ENCODE peak calls at places on chromosomes 6 and 20, in seven cellular contexts. One of them, this sample, is unnamed.

GRCh38 chr6:11911535-11911934 is 100.6 kb upstream of the HIVEP1 start:
- DNase-seq in body of pancreas: no peak
- DNase-seq in ovary: no peak
- DNase-seq in A549: no peak
- DNase-seq in right atrium auricular region: no peak
- DNase-seq in retinal pigment epithelial cell: peak; percentile 33
- DNase-seq in astrocyte of the cerebellum: no peak
- DNase-seq in this sample: no peak

GRCh38 chr6:55069132-55069781 is 105.1 kb upstream of the HCRTR2 start:
- DNase-seq in body of pancreas: peak; percentile 55
- DNase-seq in A549: peak; percentile 12
- DNase-seq in astrocyte of the cerebellum: peak; percentile 62
- DNase-seq in right atrium auricular region: no peak
- DNase-seq in retinal pigment epithelial cell: peak; percentile 13
- DNase-seq in ovary: no peak
- DNase-seq in this sample: peak; percentile 17

GRCh38 chr6:24125980-24126379 is at the start of gene NRSN1:
- DNase-seq in ovary: no peak
- DNase-seq in astrocyte of the cerebellum: no peak
- DNase-seq in body of pancreas: peak; percentile 21
- DNase-seq in retinal pigment epithelial cell: no peak
- DNase-seq in right atrium auricular region: no peak
- DNase-seq in A549: no peak
- DNase-seq in this sample: peak; percentile 93

GRCh38 chr6:132084811-132085509 is 133.8 kb upstream of the CCN2 start:
- DNase-seq in right atrium auricular region: no peak
- DNase-seq in A549: peak; percentile 45
- DNase-seq in retinal pigment epithelial cell: peak; percentile 74
- DNase-seq in ovary: no peak
- DNase-seq in body of pancreas: no peak
- DNase-seq in astrocyte of the cerebellum: peak; percentile 91
- DNase-seq in this sample: no peak

GRCh38 chr6:56314683-56315523 is 67.5 kb upstream of the COL21A1 start:
- DNase-seq in retinal pigment epithelial cell: no peak
- DNase-seq in A549: peak; percentile 35
- DNase-seq in right atrium auricular region: no peak
- DNase-seq in body of pancreas: peak; percentile 54
- DNase-seq in ovary: peak; percentile 40
- DNase-seq in astrocyte of the cerebellum: peak; percentile 44
- DNase-seq in this sample: peak; percentile 37

GRCh38 chr6:118574051-118574865 is 26.2 kb downstream of the PLN start:
- DNase-seq in retinal pigment epithelial cell: no peak
- DNase-seq in A549: peak; percentile 34
- DNase-seq in body of pancreas: no peak
- DNase-seq in right atrium auricular region: no peak
- DNase-seq in ovary: no peak
- DNase-seq in astrocyte of the cerebellum: no peak
- DNase-seq in this sample: no peak

GRCh38 chr6:51531623-51532022 is 555.8 kb downstream of the PKHD1 start:
- DNase-seq in retinal pigment epithelial cell: no peak
- DNase-seq in astrocyte of the cerebellum: no peak
- DNase-seq in body of pancreas: no peak
- DNase-seq in right atrium auricular region: no peak
- DNase-seq in A549: no peak
- DNase-seq in ovary: no peak
- DNase-seq in this sample: no peak

GRCh38 chr20:24778585-24779031 is 170.5 kb upstream of the CST7 start:
- DNase-seq in right atrium auricular region: no peak
- DNase-seq in ovary: peak; percentile 13
- DNase-seq in body of pancreas: peak; percentile 54
- DNase-seq in A549: no peak
- DNase-seq in astrocyte of the cerebellum: no peak
- DNase-seq in retinal pigment epithelial cell: no peak
- DNase-seq in this sample: no peak

GRCh38 chr6:10730254-10730653 is 7.4 kb downstream of the TMEM14C start:
- DNase-seq in retinal pigment epithelial cell: no peak
- DNase-seq in body of pancreas: no peak
- DNase-seq in right atrium auricular region: no peak
- DNase-seq in astrocyte of the cerebellum: no peak
- DNase-seq in A549: no peak
- DNase-seq in ovary: no peak
- DNase-seq in this sample: no peak

GRCh38 chr6:116102856-116103255 is 2.2 kb downstream of the NT5DC1 start:
- DNase-seq in ovary: no peak
- DNase-seq in right atrium auricular region: no peak
- DNase-seq in retinal pigment epithelial cell: no peak
- DNase-seq in body of pancreas: no peak
- DNase-seq in A549: no peak
- DNase-seq in astrocyte of the cerebellum: no peak
- DNase-seq in this sample: no peak

GRCh38 chr6:138987299-138987642 is 782 bp downstream of the REPS1 start:
- DNase-seq in ovary: no peak
- DNase-seq in retinal pigment epithelial cell: no peak
- DNase-seq in right atrium auricular region: no peak
- DNase-seq in A549: no peak
- DNase-seq in body of pancreas: peak; percentile 34
- DNase-seq in astrocyte of the cerebellum: no peak
- DNase-seq in this sample: peak; percentile 28

GRCh38 chr6:87334683-87335082 is 5.6 kb upstream of the GJB7 start:
- DNase-seq in right atrium auricular region: no peak
- DNase-seq in retinal pigment epithelial cell: no peak
- DNase-seq in A549: no peak
- DNase-seq in body of pancreas: no peak
- DNase-seq in ovary: no peak
- DNase-seq in astrocyte of the cerebellum: no peak
- DNase-seq in this sample: no peak

GRCh38 chr6:34462561-34462971 is 3.3 kb upstream of the PACSIN1 start:
- DNase-seq in A549: peak; percentile 68
- DNase-seq in astrocyte of the cerebellum: no peak
- DNase-seq in ovary: no peak
- DNase-seq in body of pancreas: peak; percentile 14
- DNase-seq in retinal pigment epithelial cell: no peak
- DNase-seq in right atrium auricular region: peak; percentile 60
- DNase-seq in this sample: peak; percentile 59

GRCh38 chr6:155194399-155194798 is 69.4 kb upstream of the CLDN20 start:
- DNase-seq in astrocyte of the cerebellum: no peak
- DNase-seq in right atrium auricular region: no peak
- DNase-seq in retinal pigment epithelial cell: no peak
- DNase-seq in ovary: no peak
- DNase-seq in A549: no peak
- DNase-seq in body of pancreas: no peak
- DNase-seq in this sample: no peak

GRCh38 chr20:7967199-7967844 is 27.1 kb upstream of the HAO1 start:
- DNase-seq in astrocyte of the cerebellum: peak; percentile 40
- DNase-seq in ovary: no peak
- DNase-seq in right atrium auricular region: no peak
- DNase-seq in retinal pigment epithelial cell: no peak
- DNase-seq in A549: no peak
- DNase-seq in body of pancreas: no peak
- DNase-seq in this sample: no peak

GRCh38 chr6:41625442-41625841 is 12.8 kb upstream of the MDFI start:
- DNase-seq in retinal pigment epithelial cell: no peak
- DNase-seq in ovary: no peak
- DNase-seq in A549: no peak
- DNase-seq in astrocyte of the cerebellum: no peak
- DNase-seq in body of pancreas: no peak
- DNase-seq in right atrium auricular region: no peak
- DNase-seq in this sample: no peak

GRCh38 chr6:27138837-27139752 is 108.4 kb upstream of the PRSS16 start:
- DNase-seq in right atrium auricular region: no peak
- DNase-seq in A549: peak; percentile 84
- DNase-seq in ovary: peak; percentile 40
- DNase-seq in body of pancreas: peak; percentile 39
- DNase-seq in retinal pigment epithelial cell: no peak
- DNase-seq in astrocyte of the cerebellum: no peak
- DNase-seq in this sample: peak; percentile 80

GRCh38 chr20:45796336-45797070 is 4.7 kb downstream of the DNTTIP1 start:
- DNase-seq in body of pancreas: no peak
- DNase-seq in A549: no peak
- DNase-seq in right atrium auricular region: no peak
- DNase-seq in ovary: no peak
- DNase-seq in retinal pigment epithelial cell: no peak
- DNase-seq in astrocyte of the cerebellum: no peak
- DNase-seq in this sample: no peak

GRCh38 chr6:98816799-98817198 is 17.6 kb upstream of the POU3F2 start:
- DNase-seq in body of pancreas: no peak
- DNase-seq in A549: no peak
- DNase-seq in right atrium auricular region: no peak
- DNase-seq in retinal pigment epithelial cell: no peak
- DNase-seq in ovary: no peak
- DNase-seq in astrocyte of the cerebellum: no peak
- DNase-seq in this sample: no peak

GRCh38 chr6:149454405-149454848 is 30.4 kb downstream of the ZC3H12D start:
- DNase-seq in astrocyte of the cerebellum: peak; percentile 68
- DNase-seq in retinal pigment epithelial cell: peak; percentile 62
- DNase-seq in body of pancreas: peak; percentile 98
- DNase-seq in right atrium auricular region: peak; percentile 94
- DNase-seq in ovary: peak; percentile 95
- DNase-seq in A549: no peak
- DNase-seq in this sample: no peak

GRCh38 chr20:15011631-15012030 is 674.2 kb upstream of the FLRT3 start:
- DNase-seq in retinal pigment epithelial cell: no peak
- DNase-seq in ovary: no peak
- DNase-seq in A549: no peak
- DNase-seq in right atrium auricular region: no peak
- DNase-seq in astrocyte of the cerebellum: no peak
- DNase-seq in body of pancreas: no peak
- DNase-seq in this sample: peak; percentile 77

GRCh38 chr6:89237158-89237557 is 20.0 kb upstream of the GABRR1 start:
- DNase-seq in right atrium auricular region: no peak
- DNase-seq in retinal pigment epithelial cell: peak; percentile 54
- DNase-seq in body of pancreas: no peak
- DNase-seq in ovary: no peak
- DNase-seq in astrocyte of the cerebellum: no peak
- DNase-seq in A549: no peak
- DNase-seq in this sample: no peak

GRCh38 chr6:89242574-89243330 is 25.6 kb upstream of the GABRR1 start:
- DNase-seq in astrocyte of the cerebellum: peak; percentile 46
- DNase-seq in right atrium auricular region: no peak
- DNase-seq in body of pancreas: peak; percentile 7
- DNase-seq in A549: peak; percentile 59
- DNase-seq in ovary: no peak
- DNase-seq in retinal pigment epithelial cell: peak; percentile 29
- DNase-seq in this sample: peak; percentile 30

GRCh38 chr6:89243331-89243629 is 26.1 kb upstream of the GABRR1 start:
- DNase-seq in ovary: no peak
- DNase-seq in right atrium auricular region: no peak
- DNase-seq in astrocyte of the cerebellum: no peak
- DNase-seq in body of pancreas: no peak
- DNase-seq in retinal pigment epithelial cell: no peak
- DNase-seq in A549: no peak
- DNase-seq in this sample: no peak

GRCh38 chr6:89244237-89244985 is 27.3 kb upstream of the GABRR1 start:
- DNase-seq in retinal pigment epithelial cell: no peak
- DNase-seq in astrocyte of the cerebellum: no peak
- DNase-seq in right atrium auricular region: no peak
- DNase-seq in A549: no peak
- DNase-seq in ovary: no peak
- DNase-seq in body of pancreas: no peak
- DNase-seq in this sample: no peak

DNA sequence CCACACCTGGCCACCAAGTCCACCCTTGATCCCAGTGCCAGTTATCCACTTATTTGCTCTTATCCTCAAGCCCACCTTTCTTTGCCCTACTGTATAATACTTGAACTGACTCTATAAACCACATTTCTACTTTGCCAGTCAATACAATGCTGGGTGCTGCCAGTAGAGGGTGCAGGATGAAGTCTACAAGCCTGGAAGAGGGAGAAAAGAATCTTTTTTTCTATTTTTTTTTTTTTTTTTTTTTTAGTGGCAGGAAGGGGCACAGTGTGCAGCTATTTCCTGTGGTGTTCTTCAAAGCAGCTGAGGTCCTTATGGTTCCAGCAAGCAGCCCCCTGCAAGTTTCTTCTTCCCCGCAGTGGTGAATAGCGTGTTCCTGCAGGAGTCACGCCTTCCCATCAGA is 22.2 kb upstream of the GABRR1 start:
- DNase-seq in body of pancreas: no peak
- DNase-seq in retinal pigment epithelial cell: no peak
- DNase-seq in astrocyte of the cerebellum: no peak
- DNase-seq in ovary: no peak
- DNase-seq in right atrium auricular region: no peak
- DNase-seq in A549: no peak
- DNase-seq in this sample: no peak
- TF ChIP-seq CTCF in body of pancreas: no peak
- TF ChIP-seq CTCF in retinal pigment epithelial cell: peak; percentile 49
- TF ChIP-seq CTCF in astrocyte of the cerebellum: peak; percentile 29
- TF ChIP-seq CTCF in ovary: no peak
- TF ChIP-seq CTCF in right atrium auricular region: peak; percentile 22
- TF ChIP-seq CTCF in A549: no peak
- TF ChIP-seq CTCF in this sample: peak; percentile 40

GRCh38 chr6:35486005-35486925 is 10.6 kb downstream of the TEAD3 start:
- DNase-seq in ovary: peak; percentile 90
- DNase-seq in retinal pigment epithelial cell: no peak
- DNase-seq in astrocyte of the cerebellum: no peak
- DNase-seq in right atrium auricular region: no peak
- DNase-seq in body of pancreas: peak; percentile 68
- DNase-seq in A549: no peak
- DNase-seq in this sample: no peak
- H3K4me3 ChIP-seq in ovary: peak overlapping the region; percentile 19
- H3K4me3 ChIP-seq in retinal pigment epithelial cell: no peak overlapping the region
- H3K4me3 ChIP-seq in astrocyte of the cerebellum: no peak overlapping the region
- H3K4me3 ChIP-seq in right atrium auricular region: peak overlapping the region; percentile 18
- H3K4me3 ChIP-seq in body of pancreas: no peak overlapping the region
- H3K4me3 ChIP-seq in A549: no peak overlapping the region
- H3K4me3 ChIP-seq in this sample: no peak overlapping the region

GRCh38 chr6:39301606-39302005 is 12.6 kb downstream of the KCNK17 start:
- DNase-seq in retinal pigment epithelial cell: no peak
- DNase-seq in A549: peak; percentile 13
- DNase-seq in right atrium auricular region: no peak
- DNase-seq in ovary: no peak
- DNase-seq in astrocyte of the cerebellum: no peak
- DNase-seq in body of pancreas: no peak
- DNase-seq in this sample: peak; percentile 48
- TF ChIP-seq CTCF in retinal pigment epithelial cell: peak; percentile 51
- TF ChIP-seq CTCF in A549: no peak
- TF ChIP-seq CTCF in right atrium auricular region: peak; percentile 33
- TF ChIP-seq CTCF in ovary: no peak
- TF ChIP-seq CTCF in astrocyte of the cerebellum: peak; percentile 28
- TF ChIP-seq CTCF in body of pancreas: no peak
- TF ChIP-seq CTCF in this sample: peak; percentile 57

GRCh38 chr6:14638562-14638931 is 521.0 kb downstream of the CD83 start:
- DNase-seq in right atrium auricular region: no peak
- DNase-seq in ovary: no peak
- DNase-seq in astrocyte of the cerebellum: no peak
- DNase-seq in A549: no peak
- DNase-seq in retinal pigment epithelial cell: no peak
- DNase-seq in body of pancreas: no peak
- DNase-seq in this sample: no peak
- H3K4me3 ChIP-seq in right atrium auricular region: peak overlapping the region; percentile 37
- H3K4me3 ChIP-seq in ovary: no peak overlapping the region
- H3K4me3 ChIP-seq in astrocyte of the cerebellum: no peak overlapping the region
- H3K4me3 ChIP-seq in A549: no peak overlapping the region
- H3K4me3 ChIP-seq in retinal pigment epithelial cell: no peak overlapping the region
- H3K4me3 ChIP-seq in body of pancreas: no peak overlapping the region
- H3K4me3 ChIP-seq in this sample: no peak overlapping the region